ENCODE peak calls at places on chromosomes 7 and 10, in four cellular contexts. S is endothelial cell, L is left lobe of liver, B is iPS-NIHi11. K is an unnamed sample.

GRCh38 chr7:102996957-102997356 is 77.6 kb downstream of the FBXL13 start:
- DNase-seq in S (no peak), L (no peak), B (no peak), K (no peak)

GRCh38 chr7:150375662-150376521 is 3.2 kb upstream of the ZNF775 start:
- DNase-seq in S (no peak), L (no peak), B (no peak), K (no peak)

GRCh38 chr10:114393482-114393881 is 10.8 kb downstream of the AFAP1L2 start:
- DNase-seq in S (no peak), L (no peak), B (no peak), K (no peak)

GRCh38 chr10:112689327-112689726 is 242.3 kb downstream of the VTI1A start:
- DNase-seq in S (peak; percentile 44), L (no peak), B (peak; percentile 58), K (no peak)

GRCh38 chr7:147523056-147523455 is 1067.5 kb upstream of the C7orf33 start:
- DNase-seq in S (no peak), L (no peak), B (no peak), K (no peak)

GRCh38 chr10:75018233-75018632 is 93.2 kb upstream of the SAMD8 start:
- DNase-seq in S (no peak), L (no peak), B (no peak), K (no peak)

GRCh38 chr7:115097175-115097671 is 175.3 kb downstream of the MDFIC start:
- DNase-seq in S (no peak), L (no peak), B (no peak), K (no peak)

GRCh38 chr10:6074489-6075301 is 12.5 kb upstream of the IL2RA start:
- DNase-seq in S (no peak), L (no peak), B (no peak), K (no peak)

GRCh38 chr7:48285365-48285764 is 114.1 kb downstream of the ABCA13 start:
- DNase-seq in S (no peak), L (no peak), B (no peak), K (no peak)

GRCh38 chr10:103197177-103197576 is 4.1 kb upstream of the NT5C2 start:
- DNase-seq in S (no peak), L (peak; percentile 71), B (peak; percentile 27), K (no peak)

GRCh38 chr7:131235489-131236317 is 92.0 kb upstream of the MKLN1 start:
- DNase-seq in S (no peak), L (no peak), B (peak; percentile 18), K (peak; percentile 44)

GRCh38 chr10:31419394-31420063 is 100.5 kb downstream of the ZEB1 start:
- DNase-seq in S (no peak), L (no peak), B (no peak), K (no peak)